ENCODE peak calls at places on chromosomes 4 and X, in five cellular contexts. E is trophoblast cell, P is H9, B is mesendoderm, J is H1. X is an unnamed sample.

GRCh38 chr4:112807083-112807482 is 170.1 kb downstream of the LARP7 start:
- DNase-seq in P (no peak), B (no peak), E (no peak), J (no peak), X (no peak)

GRCh38 chrX:134172588-134173259 is 64.3 kb upstream of the CCDC160 start:
- DNase-seq in J (no peak), B (peak; percentile 24), E (peak; percentile 4), P (no peak), X (peak; percentile 23)

GRCh38 chr4:1404573-1405248 is 1.5 kb downstream of the NKX1-1 start:
- DNase-seq in E (no peak), B (no peak), P (peak; percentile 44), J (no peak), X (no peak)

GRCh38 chr4:56606385-56606784 is 74.7 kb downstream of the HOPX start:
- DNase-seq in P (no peak), B (peak; percentile 22), J (no peak), E (no peak), X (no peak)

GRCh38 chrX:100980608-100981497 is 11.3 kb downstream of the ARL13A start:
- DNase-seq in B (no peak), J (no peak), P (no peak), E (no peak), X (peak; percentile 82)

GRCh38 chrX:118983513-118983912 is 9.1 kb downstream of the LONRF3 start:
- DNase-seq in J (no peak), P (no peak), E (no peak), B (no peak), X (no peak)

GRCh38 chr4:91471280-91471679 is 832.5 kb upstream of the GRID2 start:
- DNase-seq in P (no peak), B (no peak), E (no peak), J (no peak), X (no peak)

GRCh38 chr4:142960134-142960533 is 114.0 kb upstream of the INPP4B start:
- DNase-seq in E (no peak), J (no peak), P (no peak), B (no peak), X (no peak)

GRCh38 chrX:19462231-19462630 is 53.1 kb downstream of the MAP3K15 start:
- DNase-seq in B (no peak), P (no peak), E (no peak), J (no peak), X (no peak)

GRCh38 chr4:90165883-90166282 is 38.7 kb downstream of the CCSER1 start:
- DNase-seq in P (no peak), B (no peak), E (no peak), J (no peak), X (no peak)

GRCh38 chr4:187309456-187309855 is 585.8 kb upstream of the FAT1 start:
- DNase-seq in E (no peak), B (no peak), P (no peak), J (no peak), X (peak; percentile 12)

GRCh38 chr4:54107951-54108740 is 8.2 kb downstream of the GSX2 start:
- DNase-seq in E (no peak), P (peak; percentile 33), B (peak; percentile 30), J (no peak), X (no peak)

GRCh38 chr4:73872331-73873108 is 3.3 kb downstream of the CXCL1 start:
- DNase-seq in E (no peak), P (no peak), B (peak; percentile 13), J (no peak), X (peak; percentile 66)

GRCh38 chrX:38805294-38806053 is 4.2 kb downstream of the MID1IP1 start:
- DNase-seq in B (peak; percentile 59), E (peak; percentile 50), J (peak; percentile 47), P (peak; percentile 29), X (peak; percentile 85)

GRCh38 chrX:86348669-86349068 is 200.4 kb downstream of the DACH2 start:
- DNase-seq in J (peak; percentile 46), B (peak; percentile 28), E (no peak), P (peak; percentile 41), X (no peak)

GRCh38 chrX:154097003-154097596 is 417 bp downstream of the MECP2 start:
- DNase-seq in E (no peak), P (peak; percentile 49), B (peak; percentile 70), J (peak; percentile 67), X (peak; percentile 77)

GRCh38 chr4:113636438-113636818 is 125.1 kb downstream of the CAMK2D start:
- DNase-seq in P (no peak), B (peak; percentile 54), E (no peak), J (no peak), X (no peak)

GRCh38 chrX:329291-329910 is 10.8 kb upstream of the GTPBP6 start:
- DNase-seq in J (no peak), P (no peak), E (no peak), B (no peak), X (no peak)

DNA sequence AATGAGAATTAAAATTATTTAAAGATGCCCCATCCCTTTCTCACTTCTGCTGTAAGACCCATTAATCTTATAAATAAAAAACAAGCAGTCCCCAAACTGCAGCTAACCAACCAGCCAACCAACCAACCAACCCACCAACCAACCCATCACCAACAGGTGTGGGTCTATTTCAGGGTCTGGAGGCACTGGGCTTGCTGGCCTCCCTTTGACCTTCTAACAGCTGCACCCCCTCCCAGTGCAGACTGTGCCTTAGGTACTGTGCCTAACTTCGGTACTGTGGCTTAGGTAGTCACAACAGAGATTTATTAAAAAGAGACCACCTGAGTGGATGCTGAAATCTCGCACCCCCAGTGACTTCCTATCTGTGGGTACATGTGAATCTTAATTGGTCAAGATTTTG is 128.1 kb downstream of the SORBS2 start:
- DNase-seq in B (no peak), E (no peak), P (no peak), J (no peak), X (no peak)
- H4K8ac ChIP-seq in B (no peak overlapping the region), E (no peak overlapping the region), P (no peak overlapping the region), J (no peak overlapping the region), X (no peak overlapping the region)

GRCh38 chr4:41525129-41525528 is 12.8 kb upstream of the LIMCH1 start:
- DNase-seq in P (peak; percentile 58), J (no peak), B (peak; percentile 98), E (peak; percentile 42), X (peak; percentile 75)
- H4K8ac ChIP-seq in P (no peak overlapping the region), J (no peak overlapping the region), B (no peak overlapping the region), E (no peak overlapping the region), X (no peak overlapping the region)

GRCh38 chr4:185515248-185515647 is 20.1 kb downstream of the PDLIM3 start:
- DNase-seq in E (no peak), J (no peak), B (no peak), P (no peak), X (no peak)

GRCh38 chr4:185513489-185514181 is 21.7 kb downstream of the PDLIM3 start:
- DNase-seq in B (no peak), P (no peak), J (no peak), E (no peak), X (peak; percentile 75)

GRCh38 chr4:185514182-185514697 is 21.1 kb downstream of the PDLIM3 start:
- DNase-seq in B (no peak), J (no peak), P (no peak), E (no peak), X (no peak)

GRCh38 chr4:185510803-185511202 is 24.5 kb downstream of the PDLIM3 start:
- DNase-seq in P (no peak), B (peak; percentile 7), J (no peak), E (no peak), X (no peak)

DNA sequence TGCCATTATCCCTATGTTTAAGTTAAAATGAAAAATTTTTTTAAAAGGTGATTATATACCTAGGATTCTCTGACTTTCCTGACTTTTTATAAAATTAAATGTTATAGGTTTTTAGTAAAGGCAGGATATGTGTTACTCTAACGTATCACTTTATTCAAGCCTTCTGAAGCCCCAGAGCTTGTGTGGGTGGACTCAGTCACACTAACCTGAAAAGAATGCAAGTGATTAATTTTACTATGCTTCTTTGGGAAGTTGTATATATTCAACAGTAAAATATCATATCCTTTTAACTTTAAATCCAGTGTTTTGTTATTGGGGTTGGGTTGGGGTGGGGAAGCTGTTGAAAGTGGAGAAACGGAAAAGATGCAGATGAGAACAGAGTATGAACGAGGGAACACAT is 22.8 kb downstream of the PDLIM3 start:
- DNase-seq in P (no peak), B (no peak), E (no peak), J (no peak), X (peak; percentile 37)
- H4K8ac ChIP-seq in P (no peak overlapping the region), B (no peak overlapping the region), E (no peak overlapping the region), J (no peak overlapping the region), X (peak overlapping the region; percentile 27)

DNA sequence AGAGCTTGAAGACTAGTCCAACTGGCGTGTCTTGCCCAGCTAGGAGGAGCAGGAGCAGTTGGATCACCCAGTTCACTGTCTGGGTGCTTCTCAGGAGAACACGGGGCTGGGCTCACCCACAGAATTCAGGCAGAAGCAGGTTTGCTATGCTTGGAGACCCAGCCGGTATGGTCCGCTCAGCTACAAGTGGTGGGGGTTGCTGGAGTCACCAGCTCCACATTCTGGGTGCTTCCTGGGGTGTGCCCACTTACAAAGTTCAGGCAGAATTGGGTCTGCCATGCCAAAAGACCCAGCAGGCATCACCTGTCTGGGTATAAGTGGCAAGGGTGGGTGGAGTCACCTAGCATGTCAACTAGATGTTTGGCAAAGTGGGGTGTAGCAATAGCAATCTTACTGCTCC is 1061.8 kb downstream of the PCDH19 start:
- DNase-seq in E (no peak), B (no peak), J (no peak), P (no peak), X (no peak)
- H4K8ac ChIP-seq in E (no peak overlapping the region), B (no peak overlapping the region), J (no peak overlapping the region), P (no peak overlapping the region), X (no peak overlapping the region)

DNA sequence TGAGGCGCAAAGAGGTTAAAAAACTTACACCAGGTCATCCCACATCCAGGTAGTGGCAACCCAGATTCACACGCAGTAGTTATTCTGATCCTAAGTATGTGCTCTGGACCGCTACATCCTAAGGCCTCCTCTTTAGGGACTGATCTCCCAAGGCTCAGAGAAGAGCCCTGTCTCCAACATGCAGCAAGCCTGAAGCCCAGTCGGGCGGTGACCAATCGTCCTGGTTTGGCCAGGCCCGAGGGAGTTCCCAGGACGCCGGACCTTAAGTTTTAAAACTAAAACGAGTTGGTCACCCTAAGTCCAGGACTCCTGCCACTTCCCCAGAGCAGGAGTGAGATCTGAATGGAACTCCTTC is 402 bp downstream of the LYAR start:
- DNase-seq in E (no peak), J (no peak), P (no peak), B (peak; percentile 16), X (no peak)
- H4K8ac ChIP-seq in E (peak overlapping the region; percentile 95), J (no peak overlapping the region), P (no peak overlapping the region), B (no peak overlapping the region), X (peak overlapping the region; percentile 80)

DNA sequence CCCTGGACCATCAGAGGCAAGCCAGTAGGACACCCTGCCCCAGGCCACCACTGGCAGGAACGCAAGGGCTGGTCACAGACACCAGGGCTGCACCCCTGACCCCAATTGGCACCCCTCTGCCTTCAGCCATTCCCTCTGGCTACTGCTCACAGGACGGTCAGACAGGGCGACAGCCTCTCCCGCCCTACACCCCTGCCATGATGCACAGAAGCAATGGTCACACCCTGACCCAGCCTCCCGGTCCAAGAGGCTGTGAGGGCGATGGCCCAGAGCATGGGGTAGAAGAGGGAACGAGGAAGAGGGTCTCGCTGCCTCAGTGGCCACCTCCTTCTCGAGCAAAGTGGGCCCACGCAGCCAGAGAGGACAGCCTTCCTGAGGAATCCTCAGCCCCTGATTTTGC is 143.5 kb downstream of the SOWAHB start:
- DNase-seq in E (no peak), P (no peak), B (no peak), J (no peak), X (no peak)
- H4K8ac ChIP-seq in E (peak overlapping the region; percentile 70), P (no peak overlapping the region), B (no peak overlapping the region), J (no peak overlapping the region), X (peak overlapping the region; percentile 97)

X was measured in mesenchymal stem cell.